ENCODE peak calls at places on chromosomes 1 and 21, in ten cellular contexts. Z, H, B, Y, N, A, G, O, U and T are unnamed samples. For H3K36me3, the result is how much of the 10 kb centered on the place peaks cover.

GRCh38 chr1:202034683-202035462 is 24.5 kb downstream of the ELF3 start:
- DNase-seq in Z (peak), H (peak), B (peak), Y (no peak), N (peak), A (peak), G (peak), O (peak), U (peak), T (peak)

GRCh38 chr1:211182746-211183145 is 48.8 kb upstream of the KCNH1 start:
- DNase-seq in Z (no peak), H (no peak), B (no peak), Y (no peak), N (no peak), A (no peak), G (no peak), O (no peak), U (no peak), T (no peak)

GRCh38 chr1:183470961-183471747 is 1.1 kb upstream of the SMG7 start:
- DNase-seq in Z (peak), H (peak), B (peak), Y (peak), N (peak), A (peak), G (peak), O (no peak), U (peak), T (peak)

GRCh38 chr1:194658090-194658439 is 1471.7 kb upstream of the B3GALT2 start:
- DNase-seq in Z (peak), H (no peak), B (no peak), Y (no peak), N (no peak), A (no peak), G (peak), O (no peak), U (no peak), T (no peak)

GRCh38 chr1:53639996-53640695 is 98.8 kb downstream of the GLIS1 start:
- DNase-seq in Z (no peak), H (no peak), B (peak), Y (no peak), N (peak), A (no peak), G (no peak), O (no peak), U (no peak), T (no peak)

GRCh38 chr1:165678509-165678908 is 19.9 kb downstream of the ALDH9A1 start:
- DNase-seq in Z (no peak), H (no peak), B (no peak), Y (no peak), N (no peak), A (no peak), G (no peak), O (no peak), U (no peak), T (no peak)

GRCh38 chr1:3015744-3016143 is 5.5 kb upstream of the ACTRT2 start:
- DNase-seq in Z (no peak), H (no peak), B (peak), Y (no peak), N (peak), A (no peak), G (no peak), O (no peak), U (no peak), T (no peak)

GRCh38 chr1:56376188-56376984 is 203.0 kb downstream of the PLPP3 start:
- DNase-seq in Z (no peak), H (no peak), B (no peak), Y (peak), N (peak), A (peak), G (peak), O (no peak), U (no peak), T (no peak)

GRCh38 chr1:21258331-21259134 is 31.7 kb downstream of the ECE1 start:
- DNase-seq in Z (no peak), H (no peak), B (no peak), Y (no peak), N (no peak), A (no peak), G (no peak), O (no peak), U (no peak), T (no peak)

GRCh38 chr1:46132529-46133180 is at the start of gene PIK3R3:
- DNase-seq in Z (peak), H (peak), B (peak), Y (peak), N (peak), A (peak), G (peak), O (peak), U (peak), T (peak)

GRCh38 chr1:112110031-112110430 is 120.6 kb upstream of the KCND3 start:
- DNase-seq in Z (no peak), H (no peak), B (no peak), Y (no peak), N (no peak), A (no peak), G (no peak), O (no peak), U (no peak), T (no peak)

GRCh38 chr1:26070808-26071342 is 3.4 kb upstream of the TRIM63 start:
- DNase-seq in Z (peak), H (no peak), B (no peak), Y (no peak), N (no peak), A (no peak), G (no peak), O (no peak), U (no peak), T (no peak)
- H3K36me3 ChIP-seq in Z (under half), H (under half), B (under half), Y (under half), N (under half), A (under half), G (under half), O (under half), U (under half), T (under half)

DNA sequence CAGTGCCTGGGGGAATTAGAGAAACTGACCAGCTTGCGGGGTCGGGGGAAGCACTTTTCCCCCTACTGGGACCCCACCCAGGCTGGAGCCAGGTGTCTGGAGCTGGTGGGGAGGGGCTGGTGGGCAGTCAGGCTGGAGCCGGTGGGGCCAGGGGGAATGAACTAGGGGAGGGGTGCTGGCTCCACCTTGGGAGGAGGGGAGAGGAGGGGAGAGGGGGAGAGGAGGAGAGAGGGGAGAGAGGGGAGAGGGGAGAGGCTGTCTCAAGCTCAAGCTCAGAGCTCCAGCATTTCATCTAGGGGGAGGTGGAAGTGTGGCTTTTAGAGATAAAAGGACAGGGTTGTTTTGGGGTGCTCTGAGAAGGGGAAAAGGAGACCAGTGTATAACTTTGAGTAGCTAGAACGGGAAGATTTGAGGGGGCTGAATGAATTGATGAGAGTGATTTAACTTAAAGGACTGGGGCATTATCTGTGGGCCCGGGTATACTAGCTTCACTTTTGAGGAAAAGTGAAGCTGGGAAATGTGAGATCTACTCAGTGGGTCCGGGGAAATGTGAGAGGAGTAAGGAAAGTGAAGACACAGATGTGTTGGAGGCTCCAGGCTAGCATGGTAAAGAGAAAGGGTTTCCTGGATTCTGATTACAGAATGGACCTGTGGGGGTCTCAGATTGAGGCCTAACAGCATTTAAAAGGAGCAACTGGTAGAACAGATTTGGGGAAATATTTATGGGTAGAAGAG is 2.8 kb downstream of the EFNA1 start:
- DNase-seq in Z (peak), H (peak), B (no peak), Y (peak), N (no peak), A (no peak), G (no peak), O (no peak), U (no peak), T (no peak)
- H3K4me3 ChIP-seq in Z (no peak), H (peak), B (peak), Y (peak), N (peak), A (peak), G (peak), O (peak), U (peak), T (no peak)

GRCh38 chr21:42125571-42126544 is 54.7 kb downstream of the UMODL1 start:
- DNase-seq in Z (peak), H (no peak), B (no peak), Y (peak), N (no peak), A (no peak), G (no peak), O (no peak), U (no peak), T (no peak)
- TF ChIP-seq CTCF in Z (peak), H (peak), B (peak), Y (peak), N (no peak), A (no peak), G (peak), O (no peak), U (no peak), T (peak)

GRCh38 chr1:209844695-209845404 is 17.1 kb downstream of the UTP25 start:
- DNase-seq in Z (no peak), H (no peak), B (no peak), Y (no peak), N (no peak), A (no peak), G (no peak), O (no peak), U (no peak), T (no peak)

GRCh38 chr1:209838537-209838936 is 10.8 kb downstream of the UTP25 start:
- DNase-seq in Z (no peak), H (no peak), B (no peak), Y (no peak), N (no peak), A (no peak), G (no peak), O (no peak), U (no peak), T (no peak)

GRCh38 chr1:209837671-209838070 is 9.9 kb downstream of the UTP25 start:
- DNase-seq in Z (no peak), H (no peak), B (no peak), Y (no peak), N (no peak), A (no peak), G (no peak), O (no peak), U (no peak), T (no peak)

GRCh38 chr1:209839875-209840491 is 12.2 kb downstream of the UTP25 start:
- DNase-seq in Z (no peak), H (no peak), B (no peak), Y (no peak), N (no peak), A (no peak), G (peak), O (no peak), U (no peak), T (no peak)

DNA sequence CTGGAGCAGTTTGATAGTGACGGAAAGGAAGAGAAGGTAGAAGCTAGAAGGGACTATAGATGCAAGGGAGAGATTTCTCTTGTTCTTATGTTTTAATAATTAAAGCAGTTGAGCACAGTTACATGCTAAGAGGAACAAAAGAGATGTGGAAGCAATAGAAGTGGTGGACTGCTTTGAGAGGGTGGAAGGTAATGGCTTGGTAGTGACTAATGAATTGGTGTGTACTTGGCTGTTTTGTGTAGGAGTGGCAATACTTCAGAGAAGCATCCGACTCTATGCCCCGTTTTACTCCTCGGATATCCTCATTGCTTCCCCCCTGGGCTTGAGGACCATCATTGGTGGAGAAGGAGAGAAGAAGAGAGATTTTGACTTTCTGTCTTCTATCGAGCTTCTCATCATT is 12.8 kb downstream of the UTP25 start:
- DNase-seq in Z (no peak), H (no peak), B (no peak), Y (no peak), N (no peak), A (no peak), G (no peak), O (no peak), U (no peak), T (no peak)
- H3K36me3 ChIP-seq in Z (half or more), H (half or more), B (half or more), Y (half or more), N (half or more), A (half or more), G (under half), O (half or more), U (under half), T (under half)